ENCODE peak calls at places on chromosomes 16 and 17, in six cellular contexts. One of them, this sample, is unnamed.

GRCh38 chr16:585351-585750 is 4.5 kb upstream of the RAB40C start:
- DNase-seq in NCI-H1436 treated with DMSO at 0.1 percent for 48 hours: no peak
- DNase-seq in KG1: no peak
- DNase-seq in NCI-H1417: no peak
- DNase-seq in iris pigment epithelial cell: no peak
- DNase-seq in stomach: peak
- DNase-seq in this sample: no peak

GRCh38 chr16:82094942-82095540 is 60.0 kb downstream of the HSD17B2 start:
- DNase-seq in KG1: no peak
- DNase-seq in stomach: no peak
- DNase-seq in NCI-H1436 treated with DMSO at 0.1 percent for 48 hours: no peak
- DNase-seq in NCI-H1417: no peak
- DNase-seq in iris pigment epithelial cell: no peak
- DNase-seq in this sample: no peak

GRCh38 chr16:70396209-70396904 is 42.5 kb downstream of the ST3GAL2 start:
- DNase-seq in stomach: no peak
- DNase-seq in NCI-H1436 treated with DMSO at 0.1 percent for 48 hours: no peak
- DNase-seq in KG1: no peak
- DNase-seq in iris pigment epithelial cell: no peak
- DNase-seq in NCI-H1417: no peak
- DNase-seq in this sample: peak

GRCh38 chr17:60082946-60083471 is 4.3 kb upstream of the HEATR6 start:
- DNase-seq in KG1: no peak
- DNase-seq in NCI-H1436 treated with DMSO at 0.1 percent for 48 hours: no peak
- DNase-seq in stomach: no peak
- DNase-seq in NCI-H1417: no peak
- DNase-seq in iris pigment epithelial cell: no peak
- DNase-seq in this sample: no peak

GRCh38 chr17:46832945-46833839 is 14.7 kb upstream of the WNT3 start:
- DNase-seq in stomach: no peak
- DNase-seq in NCI-H1436 treated with DMSO at 0.1 percent for 48 hours: no peak
- DNase-seq in KG1: no peak
- DNase-seq in iris pigment epithelial cell: peak
- DNase-seq in NCI-H1417: no peak
- DNase-seq in this sample: no peak

GRCh38 chr16:22220714-22221113 is 14.6 kb downstream of the EEF2K start:
- DNase-seq in stomach: peak
- DNase-seq in iris pigment epithelial cell: no peak
- DNase-seq in NCI-H1417: no peak
- DNase-seq in KG1: no peak
- DNase-seq in NCI-H1436 treated with DMSO at 0.1 percent for 48 hours: no peak
- DNase-seq in this sample: no peak

GRCh38 chr16:20263138-20263855 is 64.0 kb downstream of the GP2 start:
- DNase-seq in iris pigment epithelial cell: no peak
- DNase-seq in NCI-H1417: no peak
- DNase-seq in NCI-H1436 treated with DMSO at 0.1 percent for 48 hours: no peak
- DNase-seq in stomach: no peak
- DNase-seq in KG1: no peak
- DNase-seq in this sample: no peak

GRCh38 chr16:3651461-3652372 is 2.8 kb upstream of the DNASE1 start:
- DNase-seq in KG1: no peak
- DNase-seq in stomach: peak
- DNase-seq in NCI-H1436 treated with DMSO at 0.1 percent for 48 hours: no peak
- DNase-seq in iris pigment epithelial cell: no peak
- DNase-seq in NCI-H1417: no peak
- DNase-seq in this sample: no peak

GRCh38 chr17:62819511-62820221 is 11.6 kb upstream of the MARCHF10 start:
- DNase-seq in iris pigment epithelial cell: peak
- DNase-seq in NCI-H1417: no peak
- DNase-seq in NCI-H1436 treated with DMSO at 0.1 percent for 48 hours: no peak
- DNase-seq in stomach: peak
- DNase-seq in KG1: no peak
- DNase-seq in this sample: peak

GRCh38 chr16:87080571-87081167 is 236.5 kb downstream of the C16orf95 start:
- DNase-seq in NCI-H1417: no peak
- DNase-seq in NCI-H1436 treated with DMSO at 0.1 percent for 48 hours: no peak
- DNase-seq in iris pigment epithelial cell: no peak
- DNase-seq in stomach: no peak
- DNase-seq in KG1: no peak
- DNase-seq in this sample: no peak

GRCh38 chr17:50693041-50693682 is 14.6 kb downstream of the ANKRD40 start:
- DNase-seq in iris pigment epithelial cell: peak
- DNase-seq in stomach: no peak
- DNase-seq in NCI-H1417: no peak
- DNase-seq in NCI-H1436 treated with DMSO at 0.1 percent for 48 hours: no peak
- DNase-seq in KG1: no peak
- DNase-seq in this sample: no peak

GRCh38 chr16:29857133-29857760 is 5.8 kb downstream of the CDIPT start:
- DNase-seq in NCI-H1417: no peak
- DNase-seq in KG1: no peak
- DNase-seq in NCI-H1436 treated with DMSO at 0.1 percent for 48 hours: no peak
- DNase-seq in stomach: no peak
- DNase-seq in iris pigment epithelial cell: peak
- DNase-seq in this sample: no peak

GRCh38 chr17:83183951-83184506 is 104.6 kb downstream of the METRNL start:
- DNase-seq in NCI-H1417: no peak
- DNase-seq in stomach: peak
- DNase-seq in KG1: no peak
- DNase-seq in NCI-H1436 treated with DMSO at 0.1 percent for 48 hours: no peak
- DNase-seq in iris pigment epithelial cell: no peak
- DNase-seq in this sample: no peak

GRCh38 chr16:24784121-24784520 is 54.7 kb downstream of the TNRC6A start:
- DNase-seq in KG1: no peak
- DNase-seq in iris pigment epithelial cell: no peak
- DNase-seq in stomach: no peak
- DNase-seq in NCI-H1436 treated with DMSO at 0.1 percent for 48 hours: no peak
- DNase-seq in NCI-H1417: no peak
- DNase-seq in this sample: no peak

GRCh38 chr17:3535253-3535995 is 22.2 kb downstream of the TRPV3 start:
- DNase-seq in NCI-H1436 treated with DMSO at 0.1 percent for 48 hours: no peak
- DNase-seq in iris pigment epithelial cell: peak
- DNase-seq in KG1: no peak
- DNase-seq in NCI-H1417: peak
- DNase-seq in stomach: peak
- DNase-seq in this sample: peak

GRCh38 chr17:39144414-39144813 is 7.0 kb downstream of the PLXDC1 start:
- DNase-seq in iris pigment epithelial cell: peak
- DNase-seq in KG1: no peak
- DNase-seq in NCI-H1436 treated with DMSO at 0.1 percent for 48 hours: no peak
- DNase-seq in NCI-H1417: peak
- DNase-seq in stomach: peak
- DNase-seq in this sample: no peak

GRCh38 chr16:48862087-48862532 is 252.1 kb upstream of the N4BP1 start:
- DNase-seq in iris pigment epithelial cell: no peak
- DNase-seq in KG1: no peak
- DNase-seq in stomach: no peak
- DNase-seq in NCI-H1436 treated with DMSO at 0.1 percent for 48 hours: no peak
- DNase-seq in NCI-H1417: no peak
- DNase-seq in this sample: no peak

GRCh38 chr17:28961391-28961790 is 10.1 kb upstream of the PHF12 start:
- DNase-seq in KG1: no peak
- DNase-seq in stomach: no peak
- DNase-seq in iris pigment epithelial cell: no peak
- DNase-seq in NCI-H1436 treated with DMSO at 0.1 percent for 48 hours: no peak
- DNase-seq in NCI-H1417: no peak
- DNase-seq in this sample: no peak

GRCh38 chr17:4721203-4722135 is 9.8 kb upstream of the MED11 start:
- DNase-seq in KG1: no peak
- DNase-seq in NCI-H1436 treated with DMSO at 0.1 percent for 48 hours: no peak
- DNase-seq in NCI-H1417: no peak
- DNase-seq in stomach: peak
- DNase-seq in iris pigment epithelial cell: peak
- DNase-seq in this sample: no peak

GRCh38 chr17:7304179-7304578 is 3.2 kb upstream of the EIF5A start:
- DNase-seq in stomach: no peak
- DNase-seq in KG1: no peak
- DNase-seq in NCI-H1436 treated with DMSO at 0.1 percent for 48 hours: no peak
- DNase-seq in iris pigment epithelial cell: no peak
- DNase-seq in NCI-H1417: no peak
- DNase-seq in this sample: no peak

GRCh38 chr16:1214693-1215092 is 10.4 kb downstream of the TPSG1 start:
- DNase-seq in NCI-H1436 treated with DMSO at 0.1 percent for 48 hours: no peak
- DNase-seq in stomach: no peak
- DNase-seq in NCI-H1417: no peak
- DNase-seq in KG1: no peak
- DNase-seq in iris pigment epithelial cell: no peak
- DNase-seq in this sample: no peak

GRCh38 chr16:70250748-70251650 is 741 bp downstream of the EXOSC6 start:
- DNase-seq in iris pigment epithelial cell: peak
- DNase-seq in NCI-H1436 treated with DMSO at 0.1 percent for 48 hours: no peak
- DNase-seq in stomach: peak
- DNase-seq in NCI-H1417: peak
- DNase-seq in KG1: peak
- DNase-seq in this sample: peak

GRCh38 chr17:75725504-75725903 is 4.2 kb downstream of the ITGB4 start:
- DNase-seq in iris pigment epithelial cell: no peak
- DNase-seq in NCI-H1436 treated with DMSO at 0.1 percent for 48 hours: no peak
- DNase-seq in KG1: no peak
- DNase-seq in stomach: no peak
- DNase-seq in NCI-H1417: no peak
- DNase-seq in this sample: no peak

GRCh38 chr17:62134397-62134796 is 69.3 kb upstream of the MED13 start:
- DNase-seq in NCI-H1436 treated with DMSO at 0.1 percent for 48 hours: no peak
- DNase-seq in iris pigment epithelial cell: peak
- DNase-seq in KG1: no peak
- DNase-seq in NCI-H1417: no peak
- DNase-seq in stomach: no peak
- DNase-seq in this sample: no peak

GRCh38 chr17:1035546-1036170 is 38.7 kb downstream of the TIMM22 start:
- DNase-seq in NCI-H1436 treated with DMSO at 0.1 percent for 48 hours: no peak
- DNase-seq in iris pigment epithelial cell: no peak
- DNase-seq in KG1: no peak
- DNase-seq in NCI-H1417: no peak
- DNase-seq in stomach: no peak
- DNase-seq in this sample: peak

GRCh38 chr17:41505836-41506767 is 690 bp upstream of the KRT13 start:
- DNase-seq in stomach: no peak
- DNase-seq in KG1: no peak
- DNase-seq in NCI-H1417: no peak
- DNase-seq in NCI-H1436 treated with DMSO at 0.1 percent for 48 hours: no peak
- DNase-seq in iris pigment epithelial cell: no peak
- DNase-seq in this sample: no peak

GRCh38 chr16:54359555-54359954 is 73.0 kb upstream of the IRX3 start:
- DNase-seq in NCI-H1417: no peak
- DNase-seq in KG1: no peak
- DNase-seq in NCI-H1436 treated with DMSO at 0.1 percent for 48 hours: no peak
- DNase-seq in stomach: no peak
- DNase-seq in iris pigment epithelial cell: no peak
- DNase-seq in this sample: no peak

GRCh38 chr17:1125775-1126120 is 54.0 kb downstream of the ABR start:
- DNase-seq in NCI-H1436 treated with DMSO at 0.1 percent for 48 hours: no peak
- DNase-seq in NCI-H1417: no peak
- DNase-seq in iris pigment epithelial cell: no peak
- DNase-seq in stomach: no peak
- DNase-seq in KG1: no peak
- DNase-seq in this sample: no peak

GRCh38 chr17:80244871-80245509 is 15.7 kb upstream of the RNF213 start:
- DNase-seq in NCI-H1436 treated with DMSO at 0.1 percent for 48 hours: no peak
- DNase-seq in iris pigment epithelial cell: no peak
- DNase-seq in NCI-H1417: no peak
- DNase-seq in KG1: no peak
- DNase-seq in stomach: no peak
- DNase-seq in this sample: no peak

GRCh38 chr16:8866118-8866883 is 2.5 kb downstream of the CARHSP1 start:
- DNase-seq in KG1: no peak
- DNase-seq in iris pigment epithelial cell: no peak
- DNase-seq in NCI-H1417: peak
- DNase-seq in stomach: peak
- DNase-seq in NCI-H1436 treated with DMSO at 0.1 percent for 48 hours: no peak
- DNase-seq in this sample: peak

GRCh38 chr16:19162085-19162484 is 6.0 kb upstream of the SYT17 start:
- DNase-seq in KG1: no peak
- DNase-seq in stomach: no peak
- DNase-seq in NCI-H1436 treated with DMSO at 0.1 percent for 48 hours: no peak
- DNase-seq in iris pigment epithelial cell: peak
- DNase-seq in NCI-H1417: no peak
- DNase-seq in this sample: no peak

GRCh38 chr16:54931757-54932660 is 1.3 kb downstream of the IRX5 start:
- DNase-seq in iris pigment epithelial cell: no peak
- DNase-seq in NCI-H1417: no peak
- DNase-seq in KG1: no peak
- DNase-seq in NCI-H1436 treated with DMSO at 0.1 percent for 48 hours: no peak
- DNase-seq in stomach: no peak
- DNase-seq in this sample: peak